ENCODE peak calls at places on chromosome 10, in ten cellular contexts. Z is activated gamma-delta T cell treated with Interleukin-2 at 50 U/mL for 16 hours; D is NCI-H748 treated with DMSO at 0.1 percent for 48 hours; U is astrocyte of the cerebellum; Q is naive B cell; E is activated CD8-positive, alpha-beta memory T cell treated with anti-CD3 and anti-CD28 coated beads, Interleukin-2, amount 50 U/mL, for 48 hours; S is astrocyte; K is activated T-cell treated with anti-CD3 and anti-CD28 coated beads for 1 hour; T is ELR; P is stimulated activated CD4-positive, alpha-beta T cell treated with anti-CD3 and anti-CD28 coated beads, Interleukin-12 subunit alpha, Interleukin-12 subunit beta, amount 100 ng/mL, for 4 hours. M is an unnamed sample.

GRCh38 chr10:114281461-114281860 is 42.4 kb downstream of the VWA2 start:
- DNase-seq in Z (no peak), D (no peak), U (no peak), Q (no peak), E (no peak), S (no peak), K (no peak), T (no peak), P (no peak), M (no peak)

GRCh38 chr10:48946891-48947500 is 7.4 kb upstream of the LRRC18 start:
- DNase-seq in Z (no peak), D (no peak), U (peak), Q (no peak), E (no peak), S (peak), K (no peak), T (peak), P (no peak), M (no peak)

GRCh38 chr10:8575551-8576100 is 521.1 kb downstream of the GATA3 start:
- DNase-seq in Z (no peak), D (no peak), U (no peak), Q (no peak), E (no peak), S (no peak), K (no peak), T (no peak), P (no peak), M (no peak)

GRCh38 chr10:122154733-122155366 is 116.2 kb upstream of the BTBD16 start:
- DNase-seq in Z (no peak), D (no peak), U (no peak), Q (no peak), E (no peak), S (peak), K (no peak), T (no peak), P (no peak), M (no peak)

GRCh38 chr10:110168601-110169481 is 38.6 kb upstream of the MXI1 start:
- DNase-seq in Z (no peak), D (no peak), U (no peak), Q (no peak), E (no peak), S (no peak), K (no peak), T (no peak), P (no peak), M (no peak)

GRCh38 chr10:98107644-98108430 is 26.6 kb upstream of the R3HCC1L start:
- DNase-seq in Z (no peak), D (no peak), U (no peak), Q (no peak), E (no peak), S (no peak), K (no peak), T (no peak), P (no peak), M (no peak)

GRCh38 chr10:137031-137430 is 1.8 kb downstream of the ZMYND11 start:
- DNase-seq in Z (peak), D (no peak), U (no peak), Q (peak), E (peak), S (no peak), K (peak), T (peak), P (peak), M (no peak)

GRCh38 chr10:102134416-102134815 is 1.6 kb downstream of the PPRC1 start:
- DNase-seq in Z (no peak), D (no peak), U (no peak), Q (no peak), E (no peak), S (no peak), K (no peak), T (no peak), P (no peak), M (no peak)

GRCh38 chr10:29957887-29958330 is 101.5 kb downstream of the JCAD start:
- DNase-seq in Z (no peak), D (no peak), U (peak), Q (no peak), E (no peak), S (peak), K (no peak), T (no peak), P (no peak), M (no peak)

GRCh38 chr10:104862-105565 is 30.2 kb upstream of the ZMYND11 start:
- DNase-seq in Z (no peak), D (no peak), U (no peak), Q (no peak), E (no peak), S (no peak), K (no peak), T (no peak), P (no peak), M (no peak)

M was measured in AML-193.